ENCODE peak calls at places on chromosome 11, in seven cellular contexts. E is GM12865; Z is heart right ventricle; K is CD8-positive, alpha-beta T cell; A is psoas muscle; O is kidney epithelial cell; N is WERI-Rb-1. F is an unnamed sample.

GRCh38 chr11:32830413-32830738 is 649 bp downstream of the PRRG4 start:
- DNase-seq in E (no peak), Z (no peak), K (no peak), A (no peak), O (no peak), N (no peak), F (no peak)

GRCh38 chr11:5689551-5689983 is at the start of gene TRIM22:
- DNase-seq in E (peak), Z (peak), K (no peak), A (no peak), O (peak), N (no peak), F (no peak)

GRCh38 chr11:57244911-57245310 is 7.9 kb upstream of the APLNR start:
- DNase-seq in E (no peak), Z (no peak), K (no peak), A (no peak), O (no peak), N (no peak), F (no peak)

GRCh38 chr11:117584056-117584830 is 212.8 kb downstream of the DSCAML1 start:
- DNase-seq in E (no peak), Z (no peak), K (no peak), A (no peak), O (no peak), N (no peak), F (no peak)

GRCh38 chr11:118923721-118924587 is 1.8 kb downstream of the BCL9L start:
- DNase-seq in E (no peak), Z (no peak), K (no peak), A (no peak), O (no peak), N (no peak), F (no peak)

GRCh38 chr11:114064216-114064615 is 4.7 kb downstream of the ZBTB16 start:
- DNase-seq in E (no peak), Z (no peak), K (no peak), A (peak), O (no peak), N (no peak), F (no peak)

GRCh38 chr11:67286621-67287333 is 2.3 kb upstream of the ANKRD13D start:
- DNase-seq in E (no peak), Z (no peak), K (no peak), A (peak), O (no peak), N (no peak), F (no peak)

GRCh38 chr11:73271936-73272679 is at the start of gene P2RY6:
- DNase-seq in E (peak), Z (no peak), K (no peak), A (no peak), O (peak), N (no peak), F (no peak)

GRCh38 chr11:46520971-46521745 is 72.7 kb downstream of the AMBRA1 start:
- DNase-seq in E (no peak), Z (no peak), K (no peak), A (no peak), O (peak), N (no peak), F (no peak)

GRCh38 chr11:46826310-46827044 is 19.6 kb downstream of the CKAP5 start:
- DNase-seq in E (peak), Z (peak), K (peak), A (peak), O (peak), N (peak), F (peak)

GRCh38 chr11:129143335-129143734 is 48.8 kb downstream of the ARHGAP32 start:
- DNase-seq in E (no peak), Z (peak), K (no peak), A (peak), O (peak), N (no peak), F (peak)

GRCh38 chr11:13667245-13667644 is 1.2 kb upstream of the FAR1 start:
- DNase-seq in E (peak), Z (no peak), K (no peak), A (no peak), O (no peak), N (no peak), F (no peak)

GRCh38 chr11:73215191-73216134 is 2.6 kb upstream of the P2RY2 start:
- DNase-seq in E (no peak), Z (no peak), K (no peak), A (no peak), O (no peak), N (no peak), F (no peak)

GRCh38 chr11:134069996-134070845 is 1.3 kb downstream of the JAM3 start:
- DNase-seq in E (no peak), Z (no peak), K (no peak), A (no peak), O (no peak), N (no peak), F (no peak)

GRCh38 chr11:2561283-2562180 is 116.7 kb downstream of the KCNQ1 start:
- DNase-seq in E (no peak), Z (no peak), K (no peak), A (peak), O (no peak), N (no peak), F (no peak)

GRCh38 chr11:94755494-94755893 is 12.7 kb upstream of the AMOTL1 start:
- DNase-seq in E (no peak), Z (no peak), K (no peak), A (no peak), O (no peak), N (no peak), F (no peak)

GRCh38 chr11:118622376-118623290 is 15.2 kb downstream of the PHLDB1 start:
- DNase-seq in E (no peak), Z (peak), K (no peak), A (peak), O (no peak), N (no peak), F (no peak)

GRCh38 chr11:123076484-123076883 is 14.5 kb upstream of the HSPA8 start:
- DNase-seq in E (no peak), Z (no peak), K (no peak), A (no peak), O (no peak), N (no peak), F (no peak)

GRCh38 chr11:9201372-9202162 is 63.6 kb downstream of the DENND5A start:
- DNase-seq in E (no peak), Z (no peak), K (no peak), A (no peak), O (no peak), N (no peak), F (no peak)

GRCh38 chr11:16685914-16686313 is 52.5 kb upstream of the C11orf58 start:
- DNase-seq in E (no peak), Z (no peak), K (no peak), A (no peak), O (no peak), N (no peak), F (no peak)

GRCh38 chr11:130123414-130124040 is 36.1 kb upstream of the ST14 start:
- DNase-seq in E (no peak), Z (no peak), K (no peak), A (no peak), O (no peak), N (no peak), F (no peak)

GRCh38 chr11:27524155-27524554 is 17.6 kb upstream of the LIN7C start:
- DNase-seq in E (no peak), Z (no peak), K (no peak), A (no peak), O (peak), N (peak), F (no peak)

GRCh38 chr11:7457211-7457610 is 28.1 kb upstream of the OLFML1 start:
- DNase-seq in E (no peak), Z (no peak), K (no peak), A (no peak), O (no peak), N (no peak), F (no peak)

GRCh38 chr11:2463766-2464277 is 19.0 kb downstream of the KCNQ1 start:
- DNase-seq in E (no peak), Z (peak), K (no peak), A (no peak), O (no peak), N (no peak), F (no peak)

GRCh38 chr11:44607324-44607962 is 42.0 kb downstream of the CD82 start:
- DNase-seq in E (no peak), Z (no peak), K (no peak), A (no peak), O (peak), N (no peak), F (no peak)

GRCh38 chr11:122068096-122068495 is 47.9 kb downstream of the BLID start:
- DNase-seq in E (no peak), Z (no peak), K (no peak), A (no peak), O (no peak), N (no peak), F (no peak)

GRCh38 chr11:31805629-31806185 is 5.4 kb downstream of the PAX6 start:
- DNase-seq in E (no peak), Z (no peak), K (no peak), A (no peak), O (no peak), N (no peak), F (no peak)

GRCh38 chr11:103035656-103036434 is 56.1 kb downstream of the DCUN1D5 start:
- DNase-seq in E (peak), Z (peak), K (no peak), A (no peak), O (peak), N (peak), F (peak)

GRCh38 chr11:70721006-70721405 is 322.7 kb downstream of the CTTN start:
- DNase-seq in E (no peak), Z (no peak), K (no peak), A (no peak), O (no peak), N (no peak), F (no peak)

GRCh38 chr11:12724301-12725046 is 50.3 kb downstream of the TEAD1 start:
- DNase-seq in E (peak), Z (peak), K (no peak), A (peak), O (no peak), N (no peak), F (no peak)

GRCh38 chr11:15897211-15897960 is 459.0 kb downstream of the SOX6 start:
- DNase-seq in E (no peak), Z (no peak), K (no peak), A (no peak), O (peak), N (no peak), F (no peak)

GRCh38 chr11:65921033-65921555 is 1.9 kb downstream of the DRAP1 start:
- DNase-seq in E (no peak), Z (no peak), K (no peak), A (no peak), O (no peak), N (no peak), F (no peak)

GRCh38 chr11:9765320-9766101 is 101.6 kb downstream of the SWAP70 start:
- DNase-seq in E (peak), Z (peak), K (no peak), A (peak), O (no peak), N (no peak), F (no peak)

GRCh38 chr11:91981995-91982394 is 242.6 kb upstream of the FAT3 start:
- DNase-seq in E (no peak), Z (peak), K (no peak), A (peak), O (peak), N (no peak), F (no peak)

GRCh38 chr11:72985645-72986044 is 156.5 kb downstream of the FCHSD2 start:
- DNase-seq in E (no peak), Z (no peak), K (no peak), A (no peak), O (no peak), N (no peak), F (no peak)

GRCh38 chr11:133500936-133501335 is 31.4 kb downstream of the OPCML start:
- DNase-seq in E (no peak), Z (no peak), K (no peak), A (no peak), O (no peak), N (no peak), F (no peak)

GRCh38 chr11:102513869-102514268 is 16.7 kb downstream of the MMP7 start:
- DNase-seq in E (no peak), Z (no peak), K (no peak), A (peak), O (no peak), N (no peak), F (no peak)

GRCh38 chr11:1458340-1459218 is 28.0 kb downstream of the MOB2 start:
- DNase-seq in E (no peak), Z (peak), K (no peak), A (peak), O (no peak), N (peak), F (no peak)
- TF ChIP-seq CTCF in E (no peak), Z (peak), K (no peak), A (no peak), O (peak), N (peak), F (peak)

DNA sequence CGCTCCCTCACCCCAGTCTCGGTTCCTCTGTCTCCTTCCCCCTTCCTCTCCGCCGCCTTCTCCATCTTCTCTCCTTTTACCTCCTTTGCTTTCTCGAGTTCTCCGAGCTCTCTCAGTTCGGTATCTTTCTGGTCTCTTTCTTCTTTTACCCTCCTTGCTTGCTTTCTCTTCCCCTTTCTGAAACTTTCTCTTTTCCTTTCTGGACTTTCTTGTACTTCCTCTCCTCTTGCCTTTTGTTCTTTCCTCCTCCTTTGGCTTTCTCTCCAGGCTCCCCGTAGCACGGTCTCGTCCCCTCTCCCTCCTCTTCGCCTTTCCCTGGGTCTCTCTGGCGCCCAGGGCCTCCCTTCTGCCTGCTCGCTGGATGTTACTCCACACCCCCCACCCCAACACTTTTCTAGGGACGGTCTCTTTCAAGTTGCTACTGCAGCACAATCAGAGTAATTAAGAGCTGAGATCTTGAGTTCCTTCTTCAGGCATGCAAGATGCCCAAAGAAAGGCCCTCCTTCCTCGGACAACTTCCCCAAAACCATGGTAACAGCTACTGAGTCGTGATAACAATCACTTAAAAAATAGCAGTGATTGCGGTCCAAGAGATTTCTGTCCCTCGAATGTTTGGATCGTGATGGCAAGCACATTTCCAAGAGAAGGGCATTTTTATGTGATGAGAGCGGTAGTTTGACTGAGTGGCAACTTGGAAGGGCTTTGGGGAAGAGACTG is 487 bp upstream of the TENM4 start:
- DNase-seq in E (no peak), Z (peak), K (no peak), A (no peak), O (no peak), N (no peak), F (no peak)
- TF ChIP-seq CTCF in E (no peak), Z (no peak), K (no peak), A (no peak), O (peak), N (no peak), F (peak)

GRCh38 chr11:121035169-121035755 is 11.4 kb downstream of the TBCEL start:
- DNase-seq in E (peak), Z (no peak), K (no peak), A (no peak), O (no peak), N (no peak), F (no peak)

GRCh38 chr11:121029813-121030445 is 6.0 kb downstream of the TBCEL start:
- DNase-seq in E (no peak), Z (no peak), K (no peak), A (no peak), O (no peak), N (no peak), F (no peak)

GRCh38 chr11:121033635-121034034 is 9.7 kb downstream of the TBCEL start:
- DNase-seq in E (no peak), Z (no peak), K (no peak), A (no peak), O (no peak), N (no peak), F (no peak)

GRCh38 chr11:121031167-121031566 is 7.3 kb downstream of the TBCEL start:
- DNase-seq in E (no peak), Z (no peak), K (no peak), A (no peak), O (no peak), N (no peak), F (no peak)

DNA sequence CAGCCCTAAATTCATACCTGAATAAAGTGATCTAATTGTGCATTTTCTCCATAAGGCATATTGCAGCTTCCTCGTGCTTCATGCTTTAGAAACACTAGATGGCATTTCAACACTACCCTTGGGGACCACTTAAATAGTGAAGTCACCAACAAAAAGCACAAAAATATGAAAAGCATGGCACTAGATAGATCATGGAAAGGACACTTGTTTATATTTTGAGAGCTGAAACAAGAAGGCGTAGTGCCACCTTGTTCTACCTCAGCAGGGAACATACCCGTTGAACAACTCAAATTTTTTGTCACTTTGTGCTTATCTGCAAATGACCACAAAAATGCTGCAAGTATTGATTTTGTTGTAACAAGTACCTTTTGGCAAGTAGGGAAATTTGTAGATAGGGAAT is 8.6 kb downstream of the TBCEL start:
- DNase-seq in E (peak), Z (no peak), K (no peak), A (no peak), O (no peak), N (no peak), F (no peak)
- TF ChIP-seq CTCF in E (no peak), Z (no peak), K (no peak), A (no peak), O (no peak), N (no peak), F (no peak)

GRCh38 chr11:36292311-36292722 is 3.1 kb upstream of the COMMD9 start:
- DNase-seq in E (peak), Z (no peak), K (no peak), A (no peak), O (no peak), N (no peak), F (no peak)
- TF ChIP-seq CTCF in E (peak), Z (peak), K (peak), A (peak), O (peak), N (peak), F (peak)

GRCh38 chr11:34501500-34501899 is 12.1 kb downstream of the ELF5 start:
- DNase-seq in E (peak), Z (no peak), K (no peak), A (no peak), O (peak), N (no peak), F (no peak)
- TF ChIP-seq CTCF in E (no peak), Z (no peak), K (no peak), A (no peak), O (no peak), N (no peak), F (no peak)

GRCh38 chr11:97092823-97093222 is 703.0 kb downstream of the JRKL start:
- DNase-seq in E (no peak), Z (no peak), K (no peak), A (no peak), O (no peak), N (no peak), F (no peak)
- TF ChIP-seq CTCF in E (no peak), Z (no peak), K (no peak), A (no peak), O (peak), N (peak), F (peak)

GRCh38 chr11:64148200-64148916 is 17.6 kb downstream of the MACROD1 start:
- DNase-seq in E (peak), Z (peak), K (peak), A (peak), O (peak), N (peak), F (peak)

GRCh38 chr11:64144587-64145295 is 21.2 kb downstream of the MACROD1 start:
- DNase-seq in E (no peak), Z (no peak), K (no peak), A (no peak), O (no peak), N (peak), F (no peak)

GRCh38 chr11:64148917-64149617 is 16.8 kb downstream of the MACROD1 start:
- DNase-seq in E (no peak), Z (no peak), K (no peak), A (peak), O (no peak), N (no peak), F (no peak)

GRCh38 chr11:64150051-64150450 is 15.9 kb downstream of the MACROD1 start:
- DNase-seq in E (no peak), Z (no peak), K (no peak), A (peak), O (no peak), N (no peak), F (no peak)

DNA sequence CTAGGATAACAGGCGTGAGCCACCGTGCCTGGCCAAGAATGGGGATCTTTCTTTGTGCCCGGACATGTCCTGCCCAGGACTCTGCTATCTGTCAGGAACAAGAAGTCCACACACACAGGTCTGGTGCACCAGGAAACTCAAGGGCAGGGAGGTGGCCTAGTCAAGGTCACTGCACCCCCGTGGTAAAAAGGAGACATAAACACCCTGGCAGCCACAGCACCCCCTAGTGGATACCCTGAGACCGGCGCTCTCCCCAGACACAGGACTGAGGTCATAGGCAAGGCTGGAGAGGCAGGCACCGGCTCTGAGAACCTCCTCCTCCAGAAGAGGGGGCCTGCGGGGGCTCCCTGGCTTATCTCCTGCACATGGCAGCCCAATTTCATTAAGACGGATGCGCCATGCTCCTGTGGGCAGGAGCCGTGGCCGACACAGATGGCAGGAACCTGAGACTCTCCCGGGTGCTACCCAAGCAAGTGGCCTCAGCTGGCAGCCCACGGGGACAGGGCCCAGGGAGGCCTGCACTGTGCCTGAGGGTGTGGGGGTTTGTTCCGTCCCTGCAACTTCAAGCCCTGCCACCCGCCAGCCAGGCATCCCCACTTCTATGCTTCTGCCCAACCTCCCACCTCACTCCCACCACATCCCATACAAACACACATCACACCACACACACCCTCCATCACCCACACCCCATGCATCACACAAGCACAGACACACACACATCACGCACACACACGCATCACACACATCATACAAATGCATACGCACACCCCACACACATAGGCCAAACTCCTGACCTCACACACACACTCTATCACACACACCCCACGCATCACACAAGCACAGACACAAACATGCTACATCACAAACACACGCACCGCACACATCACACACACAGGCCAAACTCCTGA is 19.6 kb downstream of the MACROD1 start:
- DNase-seq in E (peak), Z (no peak), K (peak), A (peak), O (no peak), N (peak), F (peak)
- TF ChIP-seq CTCF in E (peak), Z (peak), K (peak), A (peak), O (peak), N (peak), F (peak)

F was measured in neural crest cell.